ENCODE peak calls at places on chromosome 1, in eight cellular contexts. X is AG10803, Y is fibroblast of pulmonary artery, Z is adrenal gland, V is colonic mucosa, N is cardiac muscle cell, Q is GM12864, L is transverse colon. D is an unnamed sample.

GRCh38 chr1:53687886-53688285 is 51.1 kb downstream of the GLIS1 start:
- DNase-seq in X (no peak), Q (no peak), Z (no peak), Y (no peak), L (no peak), V (no peak), N (no peak), D (no peak)

GRCh38 chr1:10353282-10353681 is 45.6 kb upstream of the PGD start:
- DNase-seq in X (no peak), L (no peak), Z (no peak), N (peak; percentile 15), Y (peak; percentile 52), V (no peak), Q (no peak), D (no peak)

GRCh38 chr1:185846672-185847440 is 112.7 kb downstream of the HMCN1 start:
- DNase-seq in X (peak; percentile 88), Z (no peak), Q (no peak), L (no peak), V (no peak), N (peak; percentile 72), Y (peak; percentile 62), D (no peak)

GRCh38 chr1:163346326-163346870 is 24.6 kb downstream of the NUF2 start:
- DNase-seq in Z (no peak), X (no peak), V (no peak), N (no peak), Q (no peak), Y (peak; percentile 10), L (no peak), D (no peak)

GRCh38 chr1:186440584-186440983 is 20.3 kb downstream of the PDC start:
- DNase-seq in Y (no peak), Z (no peak), V (no peak), L (no peak), N (no peak), X (no peak), Q (no peak), D (no peak)

GRCh38 chr1:168693872-168694238 is 35.2 kb downstream of the DPT start:
- DNase-seq in N (no peak), X (no peak), Y (no peak), V (no peak), L (no peak), Q (no peak), Z (no peak), D (no peak)

GRCh38 chr1:156515956-156516355 is 15.4 kb upstream of the MEF2D start:
- DNase-seq in X (no peak), Q (no peak), L (peak; percentile 2), N (no peak), Z (no peak), Y (no peak), V (no peak), D (no peak)

GRCh38 chr1:6367381-6368007 is 26.1 kb downstream of the ACOT7 start:
- DNase-seq in L (no peak), Z (no peak), Q (no peak), X (no peak), V (no peak), N (no peak), Y (no peak), D (no peak)

GRCh38 chr1:84145051-84145450 is 980 bp downstream of the PRKACB start:
- DNase-seq in N (no peak), V (peak; percentile 41), L (peak; percentile 18), Q (no peak), X (no peak), Z (no peak), Y (no peak), D (no peak)

DNA sequence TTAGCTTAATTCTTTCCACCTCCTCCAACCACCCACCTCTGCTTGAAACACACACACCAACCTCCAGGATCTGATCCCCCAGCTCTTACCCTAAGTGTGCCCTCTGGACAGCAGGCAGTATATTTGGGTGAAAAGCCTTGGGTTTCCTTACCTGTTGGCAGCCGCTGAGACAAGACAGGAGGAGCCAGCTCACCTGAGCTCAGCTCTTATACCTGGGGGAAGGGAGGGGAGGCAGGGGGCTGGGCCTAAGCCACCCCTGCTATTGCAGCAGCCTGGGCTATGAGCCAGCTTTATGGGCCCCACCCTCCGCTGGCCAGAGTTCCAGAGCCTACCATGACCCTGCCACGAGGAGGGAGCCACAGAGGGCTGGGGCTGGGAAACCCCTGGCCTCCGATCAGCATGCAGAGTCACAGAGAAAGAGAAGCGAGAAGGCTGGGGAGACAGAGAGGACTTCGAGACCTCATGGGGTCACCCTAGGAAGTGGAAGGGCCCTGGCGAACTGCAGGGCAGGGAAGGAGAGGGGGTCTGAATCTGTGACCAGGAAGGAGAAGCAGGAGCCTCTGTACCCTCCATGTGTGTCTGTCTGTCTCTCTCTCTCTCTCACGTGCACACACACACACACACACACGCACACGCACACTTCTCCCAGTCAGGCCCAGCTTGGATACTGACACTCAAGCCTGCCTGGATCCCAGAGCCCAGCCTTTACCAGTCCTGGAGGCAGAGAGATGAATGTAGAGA is at the start of gene S100A14:
- DNase-seq in Z (no peak), N (no peak), X (no peak), L (peak; percentile 94), Q (no peak), Y (no peak), V (peak; percentile 94), D (no peak)
- H3K4me3 ChIP-seq in Z (no peak within 1 kb of the TSS), N (no peak within 1 kb of the TSS), X (no peak within 1 kb of the TSS), L (peak within 1 kb of the TSS; percentile 47), Q (no peak within 1 kb of the TSS), Y (no peak within 1 kb of the TSS), V (peak within 1 kb of the TSS; percentile 29), D (no peak within 1 kb of the TSS)

GRCh38 chr1:47592296-47592975 is 154.6 kb downstream of the FOXD2 start:
- DNase-seq in Q (no peak), Y (no peak), V (no peak), N (no peak), X (no peak), Z (no peak), L (no peak), D (no peak)
- H3K4me3 ChIP-seq in Q (no peak overlapping the region), Y (no peak overlapping the region), V (no peak overlapping the region), N (no peak overlapping the region), X (no peak overlapping the region), Z (no peak overlapping the region), L (no peak overlapping the region), D (no peak overlapping the region)

GRCh38 chr1:153358691-153358975 is 979 bp downstream of the S100A9 start:
- DNase-seq in X (no peak), L (no peak), Q (no peak), V (peak; percentile 12), N (no peak), Z (peak; percentile 7), Y (no peak), D (no peak)
- H3K4me3 ChIP-seq in X (no peak overlapping the region), L (no peak overlapping the region), Q (no peak overlapping the region), V (no peak overlapping the region), N (no peak overlapping the region), Z (no peak overlapping the region), Y (no peak overlapping the region), D (no peak overlapping the region)

DNA sequence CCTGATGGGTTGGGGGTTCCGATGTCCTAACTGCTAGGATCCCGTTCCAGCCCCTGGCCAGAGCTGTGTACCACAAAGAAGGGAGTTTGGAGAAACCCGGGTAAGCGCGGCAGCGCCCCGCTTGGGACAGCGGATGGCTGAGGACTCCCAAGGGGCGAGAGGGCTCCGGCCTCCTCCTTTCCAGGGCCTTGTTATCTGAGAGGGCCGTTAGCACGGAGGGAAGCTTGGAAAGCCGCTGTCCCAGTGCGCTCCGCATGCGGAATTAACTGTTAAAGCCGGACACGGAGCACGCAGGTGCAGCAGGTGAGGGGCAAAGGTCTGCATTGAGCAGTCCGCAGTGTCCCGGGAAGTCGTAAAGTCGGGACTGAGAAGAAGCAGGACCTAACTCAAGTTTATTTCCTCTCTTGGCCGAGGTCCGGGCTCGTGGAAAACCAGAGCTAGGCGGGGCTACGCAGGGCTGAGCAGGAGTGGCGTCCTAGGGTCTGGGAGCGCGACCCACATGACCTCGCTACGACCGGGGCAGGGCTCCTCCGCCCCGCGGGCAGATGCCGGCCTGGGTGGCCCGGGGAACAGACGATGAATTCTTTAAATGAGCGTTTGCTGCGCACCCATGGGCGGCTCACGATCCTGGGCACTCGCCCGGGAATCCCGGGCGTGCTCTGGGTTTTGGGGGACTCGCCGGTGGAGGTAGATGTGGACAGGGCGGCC is 4.5 kb downstream of the LHX4 start:
- DNase-seq in L (peak; percentile 59), Z (no peak), N (no peak), Q (no peak), V (peak; percentile 68), Y (no peak), X (no peak), D (no peak)
- H3K4me3 ChIP-seq in L (peak overlapping the region; percentile 42), Z (no peak overlapping the region), N (peak overlapping the region; percentile 16), Q (no peak overlapping the region), V (peak overlapping the region; percentile 27), Y (no peak overlapping the region), X (no peak overlapping the region), D (no peak overlapping the region)

GRCh38 chr1:18630511-18631495 is at the start of gene PAX7:
- DNase-seq in Q (no peak), L (no peak), X (no peak), V (no peak), N (no peak), Z (no peak), Y (no peak), D (no peak)
- H3K4me3 ChIP-seq in Q (no peak within 1 kb of the TSS), L (peak within 1 kb of the TSS; percentile 36), X (no peak within 1 kb of the TSS), V (no peak within 1 kb of the TSS), N (peak within 1 kb of the TSS; percentile 18), Z (no peak within 1 kb of the TSS), Y (no peak within 1 kb of the TSS), D (peak within 1 kb of the TSS; percentile 30)

GRCh38 chr1:150551049-150551783 is 2.0 kb downstream of the ADAMTSL4 start:
- DNase-seq in N (no peak), Q (no peak), L (peak; percentile 21), X (no peak), Y (peak; percentile 34), Z (no peak), V (no peak), D (no peak)

GRCh38 chr1:150552692-150553278 is 3.6 kb downstream of the ADAMTSL4 start:
- DNase-seq in Z (no peak), V (no peak), L (peak; percentile 9), Q (no peak), N (no peak), Y (no peak), X (no peak), D (no peak)

GRCh38 chr1:150553392-150554085 is 4.3 kb downstream of the ADAMTSL4 start:
- DNase-seq in Y (no peak), Q (no peak), X (no peak), L (no peak), N (no peak), V (no peak), Z (no peak), D (no peak)

GRCh38 chr1:150550222-150551048 is 1.2 kb downstream of the ADAMTSL4 start:
- DNase-seq in V (no peak), Y (no peak), N (no peak), L (peak; percentile 19), Q (no peak), X (no peak), Z (no peak), D (no peak)

GRCh38 chr1:150551784-150552691 is 2.8 kb downstream of the ADAMTSL4 start:
- DNase-seq in N (peak; percentile 98), Q (no peak), Y (peak; percentile 98), L (peak; percentile 78), V (peak; percentile 70), X (peak; percentile 88), Z (peak; percentile 68), D (peak; percentile 93)
- H3K4me3 ChIP-seq in N (no peak overlapping the region), Q (no peak overlapping the region), Y (no peak overlapping the region), L (no peak overlapping the region), V (no peak overlapping the region), X (no peak overlapping the region), Z (no peak overlapping the region), D (no peak overlapping the region)

GRCh38 chr1:23553896-23554480 is 5.3 kb downstream of the ID3 start:
- DNase-seq in X (no peak), Q (no peak), L (no peak), Y (no peak), V (peak; percentile 38), N (no peak), Z (no peak), D (no peak)
- H3K4me3 ChIP-seq in X (peak overlapping the region; percentile 52), Q (peak overlapping the region; percentile 46), L (peak overlapping the region; percentile 71), Y (peak overlapping the region; percentile 34), V (peak overlapping the region; percentile 58), N (peak overlapping the region; percentile 16), Z (no peak overlapping the region), D (peak overlapping the region; percentile 34)